ENCODE peak calls at places on chromosomes 4 and X, in four cellular contexts. One of them, this sample, is unnamed.

GRCh38 chrX:140431521-140431920 is 73.3 kb downstream of the SOX3 start:
- DNase-seq in germinal center: no peak
- DNase-seq in osteocyte: no peak
- DNase-seq in KG1: no peak
- DNase-seq in this sample: no peak

GRCh38 chr4:98540803-98541202 is 117.6 kb downstream of the TSPAN5 start:
- DNase-seq in KG1: no peak
- DNase-seq in germinal center: no peak
- DNase-seq in osteocyte: no peak
- DNase-seq in this sample: no peak

GRCh38 chr4:173794662-173795061 is 264.6 kb upstream of the HAND2 start:
- DNase-seq in KG1: no peak
- DNase-seq in germinal center: no peak
- DNase-seq in osteocyte: no peak
- DNase-seq in this sample: no peak

GRCh38 chr4:47543331-47543730 is 58.3 kb downstream of the ATP10D start:
- DNase-seq in osteocyte: no peak
- DNase-seq in KG1: no peak
- DNase-seq in germinal center: no peak
- DNase-seq in this sample: no peak

GRCh38 chr4:188554413-188554812 is 415.2 kb downstream of the TRIML1 start:
- DNase-seq in osteocyte: no peak
- DNase-seq in KG1: no peak
- DNase-seq in germinal center: no peak
- DNase-seq in this sample: no peak

GRCh38 chrX:39907964-39908616 is 189.7 kb downstream of the BCOR start:
- DNase-seq in KG1: no peak
- DNase-seq in osteocyte: peak
- DNase-seq in germinal center: no peak
- DNase-seq in this sample: no peak

GRCh38 chr4:128521156-128521555 is 233.5 kb upstream of the PGRMC2 start:
- DNase-seq in KG1: no peak
- DNase-seq in osteocyte: no peak
- DNase-seq in germinal center: no peak
- DNase-seq in this sample: peak

GRCh38 chrX:29090811-29091210 is 503.6 kb downstream of the IL1RAPL1 start:
- DNase-seq in KG1: no peak
- DNase-seq in germinal center: no peak
- DNase-seq in osteocyte: no peak
- DNase-seq in this sample: peak

GRCh38 chrX:113868169-113868568 is 715.7 kb upstream of the HTR2C start:
- DNase-seq in osteocyte: no peak
- DNase-seq in KG1: peak
- DNase-seq in germinal center: no peak
- DNase-seq in this sample: peak

GRCh38 chr4:20305976-20306375 is 54.3 kb downstream of the SLIT2 start:
- DNase-seq in osteocyte: no peak
- DNase-seq in germinal center: no peak
- DNase-seq in KG1: no peak
- DNase-seq in this sample: peak

GRCh38 chr4:103996059-103996458 is 276.3 kb upstream of the TACR3 start:
- DNase-seq in osteocyte: no peak
- DNase-seq in KG1: no peak
- DNase-seq in germinal center: no peak
- DNase-seq in this sample: peak

GRCh38 chrX:77448170-77448569 is 981 bp downstream of the FGF16 start:
- DNase-seq in osteocyte: no peak
- DNase-seq in germinal center: no peak
- DNase-seq in KG1: no peak
- DNase-seq in this sample: no peak

GRCh38 chrX:136163694-136164093 is 16.4 kb downstream of the FHL1 start:
- DNase-seq in germinal center: no peak
- DNase-seq in KG1: no peak
- DNase-seq in osteocyte: no peak
- DNase-seq in this sample: no peak

GRCh38 chr4:167578906-167579305 is 344.6 kb upstream of the SPOCK3 start:
- DNase-seq in germinal center: no peak
- DNase-seq in KG1: no peak
- DNase-seq in osteocyte: no peak
- DNase-seq in this sample: peak

GRCh38 chr4:57199267-57199666 is 89.1 kb upstream of the IGFBP7 start:
- DNase-seq in germinal center: no peak
- DNase-seq in KG1: no peak
- DNase-seq in osteocyte: no peak
- DNase-seq in this sample: no peak

GRCh38 chrX:23844502-23845138 is 61.6 kb downstream of the SAT1 start:
- DNase-seq in germinal center: no peak
- DNase-seq in osteocyte: no peak
- DNase-seq in KG1: peak
- DNase-seq in this sample: peak

GRCh38 chr4:130028552-130028951 is 932.6 kb downstream of the C4orf33 start:
- DNase-seq in KG1: no peak
- DNase-seq in osteocyte: no peak
- DNase-seq in germinal center: no peak
- DNase-seq in this sample: peak

GRCh38 chr4:184818216-184818564 is 7.6 kb downstream of the ACSL1 start:
- DNase-seq in KG1: no peak
- DNase-seq in osteocyte: no peak
- DNase-seq in germinal center: peak
- DNase-seq in this sample: no peak

GRCh38 chrX:11296051-11296450 is 2.8 kb downstream of the AMELX start:
- DNase-seq in KG1: no peak
- DNase-seq in germinal center: no peak
- DNase-seq in osteocyte: no peak
- DNase-seq in this sample: no peak

GRCh38 chr4:70818173-70818856 is 21.4 kb downstream of the GRSF1 start:
- DNase-seq in KG1: peak
- DNase-seq in germinal center: no peak
- DNase-seq in osteocyte: no peak
- DNase-seq in this sample: no peak

GRCh38 chr4:24003926-24004325 is 114.1 kb upstream of the PPARGC1A start:
- DNase-seq in osteocyte: no peak
- DNase-seq in KG1: no peak
- DNase-seq in germinal center: no peak
- DNase-seq in this sample: no peak

GRCh38 chrX:20252392-20253231 is 14.1 kb downstream of the RPS6KA3 start:
- DNase-seq in KG1: no peak
- DNase-seq in germinal center: peak
- DNase-seq in osteocyte: no peak
- DNase-seq in this sample: peak

GRCh38 chrX:151538190-151539122 is 25.0 kb upstream of the PASD1 start:
- DNase-seq in KG1: no peak
- DNase-seq in germinal center: no peak
- DNase-seq in osteocyte: no peak
- DNase-seq in this sample: no peak

This sample was measured in OCI-M1.